ENCODE peak calls at places on chromosomes 4 and X, in eight cellular contexts. D is astrocyte; A is astrocyte of the spinal cord; S is psoas muscle; R is retina; E is naive thymus-derived CD8-positive, alpha-beta T cell; U is mesenteric fat pad; W is PC-9. B is an unnamed sample.

GRCh38 chr4:171954650-171955049 is 141.4 kb downstream of the GALNTL6 start:
- DNase-seq in D (no peak), A (no peak), S (no peak), R (no peak), E (no peak), U (no peak), W (no peak), B (no peak)

GRCh38 chr4:32429151-32429550 is 1709.0 kb downstream of the PCDH7 start:
- DNase-seq in D (peak; percentile 12), A (no peak), S (no peak), R (no peak), E (no peak), U (no peak), W (no peak), B (no peak)

GRCh38 chr4:6811165-6811564 is 28.6 kb downstream of the KIAA0232 start:
- DNase-seq in D (no peak), A (no peak), S (no peak), R (no peak), E (no peak), U (no peak), W (no peak), B (no peak)

GRCh38 chr4:98682719-98683118 is 24.3 kb upstream of the TSPAN5 start:
- DNase-seq in D (peak; percentile 59), A (peak; percentile 10), S (no peak), R (no peak), E (no peak), U (no peak), W (no peak), B (no peak)

GRCh38 chr4:15778742-15779231 is 659 bp downstream of the CD38 start:
- DNase-seq in D (peak; percentile 26), A (peak; percentile 33), S (peak; percentile 62), R (peak; percentile 76), E (peak; percentile 56), U (no peak), W (peak; percentile 15), B (no peak)

GRCh38 chrX:139734996-139735395 is 27.0 kb upstream of the MCF2 start:
- DNase-seq in D (no peak), A (no peak), S (no peak), R (no peak), E (no peak), U (no peak), W (no peak), B (no peak)

GRCh38 chr4:23978031-23978430 is 88.2 kb upstream of the PPARGC1A start:
- DNase-seq in D (peak; percentile 33), A (peak; percentile 20), S (no peak), R (no peak), E (no peak), U (no peak), W (no peak), B (no peak)

GRCh38 chrX:37509349-37509748 is 62.1 kb upstream of the LANCL3 start:
- DNase-seq in D (no peak), A (peak; percentile 5), S (no peak), R (peak; percentile 5), E (no peak), U (no peak), W (no peak), B (peak; percentile 24)

GRCh38 chr4:118018381-118018780 is 15.9 kb upstream of the NDST3 start:
- DNase-seq in D (no peak), A (no peak), S (no peak), R (no peak), E (no peak), U (no peak), W (no peak), B (no peak)

GRCh38 chr4:4480685-4481393 is 61.0 kb downstream of the STX18 start:
- DNase-seq in D (no peak), A (peak; percentile 56), S (no peak), R (peak; percentile 81), E (no peak), U (no peak), W (no peak), B (peak; percentile 31)

GRCh38 chr4:5710962-5711478 is at the start of gene EVC:
- DNase-seq in D (peak; percentile 67), A (peak; percentile 81), S (peak; percentile 81), R (peak; percentile 78), E (no peak), U (peak; percentile 91), W (peak; percentile 66), B (peak; percentile 85)

GRCh38 chrX:120690941-120691340 is 61.1 kb upstream of the C1GALT1C1 start:
- DNase-seq in D (no peak), A (no peak), S (no peak), R (no peak), E (no peak), U (no peak), W (no peak), B (no peak)

GRCh38 chr4:40055379-40055872 is 1.2 kb upstream of the N4BP2 start:
- DNase-seq in D (peak; percentile 62), A (peak; percentile 76), S (no peak), R (no peak), E (peak; percentile 56), U (no peak), W (no peak), B (no peak)

GRCh38 chr4:94452476-94453300 is 946 bp downstream of the PDLIM5 start:
- DNase-seq in D (peak; percentile 82), A (peak; percentile 89), S (peak; percentile 83), R (peak; percentile 79), E (peak; percentile 7), U (peak; percentile 95), W (peak; percentile 73), B (peak; percentile 82)

GRCh38 chr4:22897520-22898108 is 204.9 kb downstream of the GBA3 start:
- DNase-seq in D (peak; percentile 9), A (peak; percentile 33), S (no peak), R (peak; percentile 34), E (peak; percentile 17), U (no peak), W (peak; percentile 19), B (peak; percentile 39)

GRCh38 chr4:165947019-165947418 is 74.0 kb downstream of the TLL1 start:
- DNase-seq in D (no peak), A (no peak), S (no peak), R (no peak), E (no peak), U (no peak), W (no peak), B (peak; percentile 28)

GRCh38 chr4:184664445-184665210 is 15.1 kb downstream of the PRIMPOL start:
- DNase-seq in D (no peak), A (no peak), S (no peak), R (no peak), E (no peak), U (no peak), W (no peak), B (peak; percentile 66)

GRCh38 chr4:53128959-53129358 is 236.9 kb downstream of the SCFD2 start:
- DNase-seq in D (no peak), A (no peak), S (peak; percentile 26), R (no peak), E (no peak), U (no peak), W (no peak), B (no peak)

GRCh38 chr4:151233600-151233999 is 43.4 kb upstream of the PRSS48 start:
- DNase-seq in D (no peak), A (no peak), S (no peak), R (no peak), E (no peak), U (no peak), W (no peak), B (no peak)

GRCh38 chrX:151745651-151746050 is 11.1 kb downstream of the CNGA2 start:
- DNase-seq in D (no peak), A (no peak), S (no peak), R (no peak), E (no peak), U (peak; percentile 41), W (no peak), B (no peak)

GRCh38 chrX:101410461-101410860 is 2.4 kb downstream of the HNRNPH2 start:
- DNase-seq in D (no peak), A (no peak), S (no peak), R (no peak), E (no peak), U (no peak), W (no peak), B (no peak)

GRCh38 chr4:47686294-47686872 is 151.5 kb downstream of the CORIN start:
- DNase-seq in D (no peak), A (peak; percentile 32), S (peak; percentile 18), R (peak; percentile 40), E (peak; percentile 41), U (no peak), W (peak; percentile 41), B (peak; percentile 58)

B was measured in neural progenitor cell.